ENCODE peak calls at places on chromosome X, in eight cellular contexts. A is lung, W is tibial artery, P is left ventricle myocardium inferior, S is GM12878, J is tibial nerve, U is endodermal cell, K is body of pancreas. R is an unnamed sample.

GRCh38 chrX:101958139-101958538 is 26.3 kb upstream of the ZMAT1 start:
- DNase-seq in A (no peak), U (no peak), P (no peak), K (no peak), W (no peak), S (no peak), J (no peak), R (no peak)

GRCh38 chrX:139388234-139388633 is 142.3 kb upstream of the F9 start:
- DNase-seq in S (no peak), K (no peak), P (no peak), J (no peak), U (no peak), W (no peak), A (no peak), R (no peak)

GRCh38 chrX:22406332-22406731 is 133.6 kb downstream of the CBLL2 start:
- DNase-seq in A (no peak), U (no peak), P (no peak), S (no peak), K (no peak), J (no peak), W (no peak), R (no peak)

GRCh38 chrX:17547658-17548057 is 172.7 kb downstream of the NHS start:
- DNase-seq in K (peak; percentile 92), W (peak; percentile 25), S (peak; percentile 56), A (peak; percentile 44), P (peak; percentile 21), J (peak; percentile 19), U (no peak), R (peak; percentile 8)

GRCh38 chrX:134369576-134369975 is 90.4 kb upstream of the HPRT1 start:
- DNase-seq in A (no peak), W (no peak), J (no peak), U (no peak), K (no peak), S (peak; percentile 64), P (no peak), R (no peak)

GRCh38 chrX:109760922-109761250 is 27.8 kb upstream of the ACSL4 start:
- DNase-seq in U (no peak), S (no peak), J (no peak), W (no peak), P (no peak), K (no peak), A (no peak), R (no peak)

GRCh38 chrX:131288738-131289511 is at the start of gene IGSF1:
- DNase-seq in J (peak; percentile 12), W (no peak), U (peak; percentile 92), S (no peak), A (no peak), P (peak; percentile 30), K (peak; percentile 60), R (peak; percentile 19)

GRCh38 chrX:43813898-43814297 is 68.4 kb downstream of the MAOB start:
- DNase-seq in K (no peak), W (no peak), J (no peak), S (no peak), P (no peak), A (no peak), U (peak; percentile 75), R (no peak)

GRCh38 chrX:100070334-100070849 is 339.7 kb downstream of the PCDH19 start:
- DNase-seq in J (no peak), W (no peak), U (peak; percentile 35), A (no peak), P (no peak), K (no peak), S (no peak), R (no peak)

GRCh38 chrX:129787336-129788055 is 7.7 kb downstream of the SASH3 start:
- DNase-seq in K (no peak), P (no peak), W (no peak), U (no peak), J (no peak), A (no peak), S (no peak), R (no peak)

GRCh38 chrX:84046403-84046984 is 141.5 kb downstream of the RPS6KA6 start:
- DNase-seq in J (no peak), U (peak; percentile 71), K (peak; percentile 19), W (no peak), P (no peak), A (no peak), S (no peak), R (no peak)

GRCh38 chrX:112852850-112853249 is 12.2 kb upstream of the AMOT start:
- DNase-seq in U (no peak), W (no peak), S (no peak), A (no peak), P (no peak), J (no peak), K (no peak), R (no peak)

GRCh38 chrX:31166416-31166815 is 94.6 kb upstream of the FTHL17 start:
- DNase-seq in U (no peak), J (no peak), K (no peak), A (no peak), W (no peak), S (no peak), P (no peak), R (no peak)

GRCh38 chrX:65985922-65986588 is 53.8 kb downstream of the VSIG4 start:
- DNase-seq in K (peak; percentile 26), W (no peak), U (peak; percentile 79), S (peak; percentile 55), J (no peak), A (peak; percentile 38), P (no peak), R (no peak)

GRCh38 chrX:69357293-69357692 is 146.8 kb upstream of the NALF2 start:
- DNase-seq in U (no peak), W (no peak), J (no peak), S (no peak), P (no peak), K (no peak), A (no peak), R (no peak)

GRCh38 chrX:25021132-25021498 is 5.3 kb upstream of the ARX start:
- DNase-seq in U (no peak), S (no peak), W (no peak), P (no peak), K (no peak), J (no peak), A (no peak), R (no peak)

GRCh38 chrX:28170713-28171112 is 189.5 kb upstream of the DCAF8L1 start:
- DNase-seq in A (no peak), J (no peak), K (no peak), S (no peak), W (no peak), P (no peak), U (no peak), R (no peak)

GRCh38 chrX:155747520-155747919 is 133.6 kb upstream of the VAMP7 start:
- DNase-seq in S (no peak), A (peak; percentile 64), K (peak; percentile 62), P (peak; percentile 25), U (no peak), W (peak; percentile 22), J (no peak), R (peak; percentile 53)

GRCh38 chrX:119692241-119693031 is 532 bp downstream of the SEPTIN6 start:
- DNase-seq in J (no peak), A (no peak), S (no peak), U (peak; percentile 73), W (no peak), P (peak; percentile 28), K (peak; percentile 30), R (peak; percentile 29)

GRCh38 chrX:2484721-2485459 is 15.9 kb downstream of the DHRSX start:
- DNase-seq in S (no peak), A (no peak), W (peak; percentile 33), U (peak; percentile 62), K (no peak), P (no peak), J (no peak), R (peak; percentile 29)
- H3K36me3 ChIP-seq in S (peaks cover 7% of the 10 kb centered on the region), A (no peaks in the 10 kb centered on the region), W (peaks cover 35% of the 10 kb centered on the region), U (peaks cover 36% of the 10 kb centered on the region), K (peaks cover 23% of the 10 kb centered on the region), P (peaks cover 38% of the 10 kb centered on the region), J (peaks cover 18% of the 10 kb centered on the region), R (peaks cover 41% of the 10 kb centered on the region)

DNA sequence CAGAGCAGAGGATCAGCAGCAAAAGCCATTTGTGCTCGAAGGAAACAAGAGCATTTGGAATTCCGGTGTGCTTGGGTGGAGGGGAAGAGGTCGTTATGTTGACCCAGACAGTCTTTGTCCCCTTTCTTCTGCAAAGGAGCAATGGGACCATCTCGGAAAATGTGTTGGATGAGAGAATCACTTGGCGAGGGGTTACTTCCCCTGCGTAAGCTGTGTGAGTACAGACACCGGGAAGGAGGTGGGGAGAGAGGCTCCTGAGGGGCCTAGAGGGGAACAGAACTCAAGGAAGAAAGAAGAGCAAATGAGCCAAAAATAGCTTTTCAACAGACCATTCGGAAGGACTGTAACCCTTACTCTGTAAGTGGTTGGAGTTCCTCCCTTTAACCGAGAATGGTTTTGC is 24.5 kb downstream of the TSC22D3 start:
- DNase-seq in P (no peak), J (no peak), A (no peak), W (no peak), U (no peak), S (no peak), K (no peak), R (no peak)
- H3K4me1 ChIP-seq in P (peaks cover 84% of the 10 kb centered on the region), J (peaks cover 63% of the 10 kb centered on the region), A (peaks cover 16% of the 10 kb centered on the region), W (no peaks in the 10 kb centered on the region), U (no peaks in the 10 kb centered on the region), S (no peaks in the 10 kb centered on the region), K (peaks cover 39% of the 10 kb centered on the region), R (peaks cover 23% of the 10 kb centered on the region)

GRCh38 chrX:153870791-153871360 is 15.1 kb downstream of the L1CAM start:
- DNase-seq in K (no peak), A (no peak), S (no peak), W (no peak), U (no peak), P (no peak), J (no peak), R (no peak)
- H3K36me3 ChIP-seq in K (no peaks in the 10 kb centered on the region), A (no peaks in the 10 kb centered on the region), S (no peaks in the 10 kb centered on the region), W (no peaks in the 10 kb centered on the region), U (no peaks in the 10 kb centered on the region), P (no peaks in the 10 kb centered on the region), J (no peaks in the 10 kb centered on the region), R (no peaks in the 10 kb centered on the region)

GRCh38 chrX:20442597-20442996 is 175.9 kb upstream of the RPS6KA3 start:
- DNase-seq in S (no peak), P (peak; percentile 79), A (peak; percentile 86), J (peak; percentile 54), K (peak; percentile 92), U (peak; percentile 92), W (peak; percentile 72), R (peak; percentile 75)

GRCh38 chrX:20445109-20445508 is 178.4 kb upstream of the RPS6KA3 start:
- DNase-seq in U (no peak), J (no peak), K (no peak), S (no peak), W (no peak), P (no peak), A (no peak), R (no peak)

GRCh38 chrX:20437678-20438077 is 171.0 kb upstream of the RPS6KA3 start:
- DNase-seq in J (no peak), P (no peak), W (no peak), K (no peak), S (no peak), U (no peak), A (no peak), R (no peak)

GRCh38 chrX:20438871-20439526 is 172.3 kb upstream of the RPS6KA3 start:
- DNase-seq in K (no peak), J (no peak), W (no peak), A (no peak), P (no peak), S (no peak), U (no peak), R (no peak)

DNA sequence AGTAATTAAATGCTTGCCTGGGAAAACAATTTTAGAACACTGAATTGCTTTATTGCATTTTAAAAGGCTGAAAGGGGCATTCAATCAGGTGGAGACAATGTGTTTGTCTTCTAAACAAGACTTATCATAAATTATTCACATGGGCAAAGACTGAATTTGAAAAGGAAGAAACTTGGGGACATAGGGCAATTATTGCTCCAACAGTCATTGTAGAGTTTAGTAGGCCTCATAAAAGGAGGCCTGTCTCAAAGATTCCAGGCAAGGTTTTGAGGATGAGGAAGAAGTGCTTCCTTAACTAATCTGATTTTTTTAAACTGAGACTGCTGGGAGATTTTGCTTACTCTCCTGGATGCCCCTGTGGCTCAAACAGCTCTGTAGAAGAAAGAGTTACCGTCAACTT is 174.4 kb upstream of the RPS6KA3 start:
- DNase-seq in P (no peak), U (no peak), K (no peak), S (no peak), A (no peak), J (no peak), W (no peak), R (no peak)
- H3K4me1 ChIP-seq in P (no peaks in the 10 kb centered on the region), U (no peaks in the 10 kb centered on the region), K (no peaks in the 10 kb centered on the region), S (peaks cover 3% of the 10 kb centered on the region), A (no peaks in the 10 kb centered on the region), J (no peaks in the 10 kb centered on the region), W (no peaks in the 10 kb centered on the region), R (no peaks in the 10 kb centered on the region)